ENCODE peak calls at places on chromosomes 11 and 22, in six cellular contexts. One of them, this sample, is unnamed.

GRCh38 chr11:14411818-14412217 is 52.8 kb upstream of the RRAS2 start:
- DNase-seq in stimulated activated naive CD4-positive, alpha-beta T cell: no peak
- DNase-seq in NCI-H2081: no peak
- DNase-seq in activated naive CD8-positive, alpha-beta T cell treated with anti-CD3 and anti-CD28 coated beads, Interleukin-2, amount 10 ng/mL, durations not matched to agents 7 days and 5 days: no peak
- DNase-seq in psoas muscle: peak
- DNase-seq in aorta: no peak
- DNase-seq in this sample: no peak

GRCh38 chr11:43694477-43694876 is 13.9 kb downstream of the HSD17B12 start:
- DNase-seq in stimulated activated naive CD4-positive, alpha-beta T cell: no peak
- DNase-seq in NCI-H2081: no peak
- DNase-seq in activated naive CD8-positive, alpha-beta T cell treated with anti-CD3 and anti-CD28 coated beads, Interleukin-2, amount 10 ng/mL, durations not matched to agents 7 days and 5 days: no peak
- DNase-seq in psoas muscle: no peak
- DNase-seq in aorta: no peak
- DNase-seq in this sample: no peak

GRCh38 chr11:106288057-106288456 is 210.6 kb downstream of the AASDHPPT start:
- DNase-seq in stimulated activated naive CD4-positive, alpha-beta T cell: no peak
- DNase-seq in NCI-H2081: no peak
- DNase-seq in activated naive CD8-positive, alpha-beta T cell treated with anti-CD3 and anti-CD28 coated beads, Interleukin-2, amount 10 ng/mL, durations not matched to agents 7 days and 5 days: no peak
- DNase-seq in psoas muscle: no peak
- DNase-seq in aorta: no peak
- DNase-seq in this sample: no peak

GRCh38 chr11:19777032-19777341 is 64.3 kb downstream of the NAV2 start:
- DNase-seq in stimulated activated naive CD4-positive, alpha-beta T cell: no peak
- DNase-seq in NCI-H2081: peak
- DNase-seq in activated naive CD8-positive, alpha-beta T cell treated with anti-CD3 and anti-CD28 coated beads, Interleukin-2, amount 10 ng/mL, durations not matched to agents 7 days and 5 days: no peak
- DNase-seq in psoas muscle: no peak
- DNase-seq in aorta: peak
- DNase-seq in this sample: no peak

GRCh38 chr11:5037926-5038325 is 8.4 kb upstream of the OR52J3 start:
- DNase-seq in stimulated activated naive CD4-positive, alpha-beta T cell: no peak
- DNase-seq in NCI-H2081: no peak
- DNase-seq in activated naive CD8-positive, alpha-beta T cell treated with anti-CD3 and anti-CD28 coated beads, Interleukin-2, amount 10 ng/mL, durations not matched to agents 7 days and 5 days: no peak
- DNase-seq in psoas muscle: no peak
- DNase-seq in aorta: no peak
- DNase-seq in this sample: no peak

GRCh38 chr22:31346733-31347250 is 646 bp upstream of the PATZ1 start:
- DNase-seq in stimulated activated naive CD4-positive, alpha-beta T cell: no peak
- DNase-seq in NCI-H2081: peak
- DNase-seq in activated naive CD8-positive, alpha-beta T cell treated with anti-CD3 and anti-CD28 coated beads, Interleukin-2, amount 10 ng/mL, durations not matched to agents 7 days and 5 days: peak
- DNase-seq in psoas muscle: peak
- DNase-seq in aorta: peak
- DNase-seq in this sample: peak

GRCh38 chr22:42180349-42180842 is 49.8 kb upstream of the CYP2D6 start:
- DNase-seq in stimulated activated naive CD4-positive, alpha-beta T cell: peak
- DNase-seq in NCI-H2081: no peak
- DNase-seq in activated naive CD8-positive, alpha-beta T cell treated with anti-CD3 and anti-CD28 coated beads, Interleukin-2, amount 10 ng/mL, durations not matched to agents 7 days and 5 days: no peak
- DNase-seq in psoas muscle: no peak
- DNase-seq in aorta: peak
- DNase-seq in this sample: no peak

GRCh38 chr22:50577987-50578775 is at the start of gene CPT1B:
- DNase-seq in stimulated activated naive CD4-positive, alpha-beta T cell: no peak
- DNase-seq in NCI-H2081: no peak
- DNase-seq in activated naive CD8-positive, alpha-beta T cell treated with anti-CD3 and anti-CD28 coated beads, Interleukin-2, amount 10 ng/mL, durations not matched to agents 7 days and 5 days: no peak
- DNase-seq in psoas muscle: peak
- DNase-seq in aorta: peak
- DNase-seq in this sample: no peak

GRCh38 chr11:61637287-61637686 is 42.9 kb upstream of the DAGLA start:
- DNase-seq in stimulated activated naive CD4-positive, alpha-beta T cell: no peak
- DNase-seq in NCI-H2081: no peak
- DNase-seq in activated naive CD8-positive, alpha-beta T cell treated with anti-CD3 and anti-CD28 coated beads, Interleukin-2, amount 10 ng/mL, durations not matched to agents 7 days and 5 days: no peak
- DNase-seq in psoas muscle: no peak
- DNase-seq in aorta: no peak
- DNase-seq in this sample: no peak

This sample was measured in sciatic nerve.